ENCODE peak calls at places on chromosomes 1 and 21, in seven cellular contexts. F is stimulated activated naive B cell treated with anti-CD40 and anti-IgM and Interleukin-4, amounts not matched to agents 10 μg/mL and 1 μg/mL and 100 μg/mL, for 72 hours; G is fibroblast of lung; A is H9; W is nucleus accumbens; H is amniotic stem cell; Q is GM23338. T is an unnamed sample.

GRCh38 chr1:11787251-11787803 is 18.4 kb downstream of the MTHFR start:
- DNase-seq in H (no peak), Q (peak), G (peak), A (no peak), W (no peak), F (no peak), T (no peak)

GRCh38 chr1:219323426-219323825 is 149.7 kb downstream of the LYPLAL1 start:
- DNase-seq in Q (no peak), W (no peak), A (no peak), H (no peak), G (peak), F (no peak), T (no peak)

GRCh38 chr1:200506471-200506870 is 96.6 kb upstream of the ZNF281 start:
- DNase-seq in W (no peak), A (no peak), Q (no peak), F (no peak), G (no peak), H (no peak), T (no peak)

GRCh38 chr21:17915976-17916375 is 96.8 kb upstream of the C21orf91 start:
- DNase-seq in G (no peak), W (no peak), A (no peak), Q (no peak), F (no peak), H (no peak), T (no peak)

GRCh38 chr1:229843627-229844238 is 217.7 kb downstream of the URB2 start:
- DNase-seq in G (peak), Q (no peak), H (no peak), W (no peak), F (no peak), A (no peak), T (no peak)

GRCh38 chr1:218701131-218701530 is 356.0 kb downstream of the TGFB2 start:
- DNase-seq in Q (no peak), G (no peak), W (no peak), F (no peak), A (no peak), H (no peak), T (no peak)

GRCh38 chr1:48898894-48899293 is 122.2 kb upstream of the BEND5 start:
- DNase-seq in H (no peak), F (no peak), Q (peak), G (no peak), W (no peak), A (peak), T (no peak)

GRCh38 chr1:40132383-40133121 is 28.6 kb upstream of the RLF start:
- DNase-seq in F (no peak), G (peak), Q (peak), H (no peak), A (no peak), W (no peak), T (no peak)

GRCh38 chr1:10795305-10796021 is 983 bp downstream of the CASZ1 start:
- DNase-seq in A (no peak), W (no peak), F (no peak), G (no peak), H (no peak), Q (peak), T (peak)

GRCh38 chr1:238141295-238141694 is 250.6 kb upstream of the ZP4 start:
- DNase-seq in F (no peak), W (no peak), G (no peak), A (no peak), H (no peak), Q (no peak), T (no peak)

GRCh38 chr1:156647351-156647750 is 5.4 kb downstream of the BCAN start:
- DNase-seq in Q (no peak), H (no peak), G (no peak), A (no peak), W (no peak), F (no peak), T (no peak)

GRCh38 chr1:47388548-47389238 is 27.4 kb upstream of the FOXE3 start:
- DNase-seq in A (peak), F (peak), W (no peak), G (peak), H (peak), Q (peak), T (peak)

GRCh38 chr1:201376464-201377374 is 761 bp downstream of the TNNT2 start:
- DNase-seq in H (peak), F (no peak), Q (peak), G (peak), W (no peak), A (peak), T (peak)

GRCh38 chr21:39189857-39190604 is 6.8 kb upstream of the PSMG1 start:
- DNase-seq in W (no peak), F (no peak), A (no peak), Q (no peak), H (peak), G (peak), T (no peak)

GRCh38 chr1:65964123-65964522 is 171.4 kb downstream of the PDE4B start:
- DNase-seq in G (no peak), Q (no peak), A (no peak), H (no peak), W (no peak), F (no peak), T (no peak)

GRCh38 chr1:221726331-221726692 is 15.6 kb downstream of the DUSP10 start:
- DNase-seq in A (no peak), H (no peak), Q (no peak), W (no peak), F (no peak), G (no peak), T (no peak)

GRCh38 chr1:169745015-169745861 is 11.4 kb upstream of the SELE start:
- DNase-seq in A (no peak), H (no peak), Q (no peak), W (no peak), G (no peak), F (no peak), T (no peak)

GRCh38 chr1:172167801-172168596 is 252.5 kb upstream of the C1orf105 start:
- DNase-seq in F (no peak), Q (no peak), W (peak), A (no peak), H (no peak), G (peak), T (no peak)

GRCh38 chr1:115323366-115324004 is 14.6 kb downstream of the NGF start:
- DNase-seq in F (no peak), H (no peak), Q (no peak), G (peak), A (no peak), W (no peak), T (no peak)

GRCh38 chr1:167752219-167752985 is 30.6 kb downstream of the MPZL1 start:
- DNase-seq in F (no peak), Q (no peak), W (no peak), H (no peak), G (no peak), A (no peak), T (no peak)

GRCh38 chr1:99264201-99265021 is at the start of gene PLPPR4:
- DNase-seq in F (no peak), G (peak), Q (peak), A (peak), H (peak), W (peak), T (peak)

GRCh38 chr1:213820362-213821149 is 167.2 kb upstream of the PROX1 start:
- DNase-seq in F (no peak), H (no peak), A (no peak), G (no peak), Q (no peak), W (no peak), T (no peak)

T was measured in stimulated activated naive CD8-positive, alpha-beta T cell treated with anti-CD3 and anti-CD28 coated beads, Interleukin-15, Interleukin-2, amounts not matched to agents 100 U/mL and 50 U/mL, for 24 hours.